ENCODE peak calls at places on chromosome 5, in four cellular contexts. O is anterior cingulate cortex, Z is NCI-H774, W is SW 1271. B is an unnamed sample.

GRCh38 chr5:61866930-61867329 is 439.1 kb upstream of the KIF2A start:
- DNase-seq in O (no peak), Z (peak), W (no peak), B (peak)

GRCh38 chr5:65055938-65056337 is 287.2 kb downstream of the CWC27 start:
- DNase-seq in Z (no peak), O (no peak), W (no peak), B (no peak)

GRCh38 chr5:152072076-152072475 is 147.4 kb upstream of the GLRA1 start:
- DNase-seq in Z (peak), O (no peak), W (no peak), B (peak)

GRCh38 chr5:132383984-132384383 is 14.5 kb downstream of the SLC22A5 start:
- DNase-seq in O (no peak), Z (no peak), W (no peak), B (no peak)

GRCh38 chr5:132635873-132636272 is 22.1 kb upstream of the IL13 start:
- DNase-seq in O (no peak), W (no peak), Z (no peak), B (no peak)

GRCh38 chr5:152995214-152995725 is 495.2 kb upstream of the GRIA1 start:
- DNase-seq in O (no peak), W (no peak), Z (no peak), B (no peak)

GRCh38 chr5:56585973-56586740 is 229.2 kb upstream of the MAP3K1 start:
- DNase-seq in O (no peak), Z (no peak), W (no peak), B (peak)

GRCh38 chr5:149938791-149939358 is 5.7 kb downstream of the PDE6A start:
- DNase-seq in Z (no peak), O (no peak), W (peak), B (peak)

GRCh38 chr5:133921899-133922468 is 46.4 kb downstream of the C5orf15 start:
- DNase-seq in W (no peak), Z (no peak), O (no peak), B (no peak)

GRCh38 chr5:116360008-116360853 is 214.4 kb downstream of the SEMA6A start:
- DNase-seq in O (no peak), W (no peak), Z (no peak), B (peak)

GRCh38 chr5:95879661-95880060 is 57.1 kb upstream of the GLRX start:
- DNase-seq in Z (no peak), W (no peak), O (no peak), B (no peak)

GRCh38 chr5:38595149-38595725 is 38.8 kb upstream of the LIFR start:
- DNase-seq in W (no peak), O (no peak), Z (no peak), B (no peak)